ENCODE peak calls at places on chromosomes 2 and 18, in nine cellular contexts. R, I, A, D, T, Q, F, P and G are unnamed samples.
A peak's percentile ranks its signal among the peaks of the same experiment; 100 is the strongest.

GRCh38 chr18:26654173-26655009 is 106.0 kb upstream of the KCTD1 start:
- DNase-seq in F (no peak), P (no peak), D (no peak), Q (no peak), T (no peak), I (no peak), R (no peak), A (no peak), G (no peak)

GRCh38 chr2:84458436-84459027 is 548 bp downstream of the SUCLG1 start:
- DNase-seq in R (no peak), Q (no peak), A (peak; percentile 27), D (peak; percentile 25), P (no peak), T (no peak), F (no peak), I (peak; percentile 61), G (no peak)

GRCh38 chr2:223860809-223861738 is 23.7 kb upstream of the AP1S3 start:
- DNase-seq in P (no peak), T (no peak), Q (no peak), F (no peak), A (peak; percentile 65), D (no peak), R (peak; percentile 85), I (no peak), G (peak; percentile 82)

GRCh38 chr2:236180831-236181453 is 12.8 kb upstream of the GBX2 start:
- DNase-seq in R (peak; percentile 87), Q (no peak), A (peak; percentile 56), T (peak; percentile 55), P (peak; percentile 47), I (no peak), F (no peak), D (peak; percentile 64), G (peak; percentile 50)

GRCh38 chr18:34943587-34943986 is 97.6 kb upstream of the MAPRE2 start:
- DNase-seq in D (no peak), I (no peak), R (no peak), Q (no peak), A (no peak), T (no peak), P (no peak), F (no peak), G (no peak)

GRCh38 chr2:239735131-239735828 is 289.9 kb downstream of the NDUFA10 start:
- DNase-seq in I (no peak), F (peak; percentile 61), D (peak; percentile 25), R (no peak), P (no peak), Q (no peak), T (no peak), A (no peak), G (no peak)

GRCh38 chr2:67656875-67657274 is 259.7 kb downstream of the ETAA1 start:
- DNase-seq in F (no peak), R (no peak), D (no peak), I (no peak), Q (no peak), A (no peak), T (no peak), P (no peak), G (no peak)

GRCh38 chr18:75612491-75612890 is 185.0 kb upstream of the SMIM21 start:
- DNase-seq in D (no peak), I (no peak), T (no peak), R (no peak), P (no peak), F (no peak), A (no peak), Q (no peak), G (no peak)

GRCh38 chr2:173571021-173571821 is 216.5 kb downstream of the CDCA7 start:
- DNase-seq in R (peak; percentile 62), T (no peak), I (no peak), A (no peak), Q (no peak), F (no peak), P (no peak), D (peak; percentile 36), G (no peak)

GRCh38 chr2:66578067-66578852 is 143.3 kb downstream of the MEIS1 start:
- DNase-seq in A (no peak), R (no peak), F (peak; percentile 87), T (no peak), D (no peak), P (peak; percentile 43), I (no peak), Q (no peak), G (no peak)

GRCh38 chr2:237868631-237869356 is 9.4 kb downstream of the RAMP1 start:
- DNase-seq in P (peak; percentile 33), D (no peak), R (no peak), T (no peak), F (no peak), Q (no peak), A (no peak), I (no peak), G (no peak)

GRCh38 chr18:6775237-6775636 is 45.7 kb downstream of the ARHGAP28 start:
- DNase-seq in T (no peak), Q (no peak), R (no peak), I (no peak), D (no peak), A (no peak), F (no peak), P (no peak), G (no peak)

DNA sequence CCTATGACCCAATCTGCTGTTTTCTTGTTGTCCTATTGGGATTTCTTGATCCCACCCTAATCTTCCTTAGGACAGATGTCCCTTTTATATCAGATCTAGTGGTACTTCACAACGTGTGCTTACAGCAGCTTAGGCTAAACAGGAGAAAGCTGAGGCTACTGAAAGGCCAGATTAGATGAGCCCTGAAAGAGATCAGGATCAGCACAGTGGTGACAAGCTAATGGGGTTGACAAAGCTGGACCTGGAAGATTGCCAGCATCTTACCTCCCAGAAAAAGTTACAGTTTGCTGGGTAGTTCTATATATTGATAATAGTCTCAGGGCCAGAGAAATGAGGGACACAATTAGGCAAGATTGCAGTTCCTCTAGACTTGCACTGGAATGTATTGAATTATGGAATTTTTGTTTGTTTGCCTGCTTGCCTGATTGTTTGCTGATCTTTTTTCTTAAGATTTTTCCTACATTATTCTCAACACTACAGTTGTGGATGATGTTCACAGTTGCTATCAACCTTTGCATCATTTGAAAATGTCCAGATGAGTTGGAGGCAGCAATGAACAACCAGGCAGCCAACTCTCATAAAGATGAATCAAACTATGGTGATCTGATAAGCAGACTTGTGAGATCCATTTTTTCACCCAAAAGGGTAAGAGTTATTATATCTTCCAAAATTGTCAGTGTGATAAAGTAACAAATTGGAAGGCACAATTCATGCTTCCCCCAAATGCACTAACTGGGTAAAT is 49.1 kb upstream of the PIK3C3 start:
- DNase-seq in A (no peak), P (no peak), D (no peak), Q (no peak), I (no peak), R (no peak), T (no peak), F (no peak), G (no peak)
- TF ChIP-seq EP300 in A (no peak), P (no peak), D (no peak), Q (no peak), I (no peak), R (no peak), T (no peak), F (no peak), G (no peak)

DNA sequence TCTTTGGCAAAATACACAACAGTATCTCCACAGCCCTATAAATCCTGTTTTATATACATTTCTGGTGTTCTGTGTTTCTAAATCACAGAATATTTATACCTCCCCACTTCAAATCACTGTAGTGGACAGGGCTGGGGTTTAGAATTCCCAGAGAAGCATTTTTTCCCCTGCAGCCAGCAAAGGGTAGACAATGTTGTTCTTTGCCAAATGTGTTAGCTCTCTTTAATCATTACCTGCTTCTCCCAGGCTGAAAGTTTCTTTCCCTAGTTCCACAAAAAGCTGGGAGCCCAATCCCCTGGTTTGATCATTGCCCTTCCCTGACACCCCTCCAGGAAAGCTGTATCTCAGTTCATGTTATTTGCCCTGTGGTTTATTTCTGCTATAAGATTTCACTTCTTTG is 520.0 kb upstream of the SPHKAP start:
- DNase-seq in P (no peak), I (no peak), Q (no peak), T (no peak), F (no peak), R (no peak), D (no peak), A (no peak), G (no peak)
- H3K4me1 ChIP-seq in P (no peaks in the 10 kb centered on the region), I (no peaks in the 10 kb centered on the region), Q (no peaks in the 10 kb centered on the region), T (no peaks in the 10 kb centered on the region), F (no peaks in the 10 kb centered on the region), R (no peaks in the 10 kb centered on the region), D (no peaks in the 10 kb centered on the region), A (no peaks in the 10 kb centered on the region), G (no peaks in the 10 kb centered on the region)

GRCh38 chr2:190408538-190409271 is 550 bp downstream of the MFSD6 start:
- DNase-seq in F (peak; percentile 92), A (peak; percentile 72), I (peak; percentile 76), P (peak; percentile 60), Q (no peak), T (peak; percentile 30), D (peak; percentile 50), R (peak; percentile 33), G (peak; percentile 70)
- TF ChIP-seq POLR2A in F (peak; percentile 44), A (peak; percentile 71), I (no peak), P (no peak), Q (no peak), T (peak; percentile 23), D (no peak), R (peak; percentile 9), G (no peak)

GRCh38 chr18:59123588-59124369 is 15.9 kb upstream of the SEC11C start:
- DNase-seq in P (no peak), F (no peak), T (no peak), Q (no peak), D (no peak), I (no peak), A (no peak), R (peak; percentile 28), G (no peak)
- TF ChIP-seq EP300 in P (no peak), F (no peak), T (no peak), Q (no peak), D (no peak), I (no peak), A (no peak), R (no peak), G (no peak)